ENCODE peak calls at places on chromosomes 13 and 19, in ten cellular contexts. Q is Calu3; J is NCI-H1105; C is H9; N is activated naive CD4-positive, alpha-beta T cell treated with Interleukin-2 at 50 U/mL for 16 hours; S is Daoy; U is globus pallidus; V is SW 1271; Z is T-helper 1 cell; O is amygdala. M is an unnamed sample.
A peak's percentile ranks its signal among the peaks of the same experiment; 100 is the strongest.

GRCh38 chr19:47776568-47776967 is 1.9 kb upstream of the SELENOW start:
- DNase-seq in Q (peak; percentile 39), J (peak; percentile 93), C (no peak), N (no peak), S (peak; percentile 41), U (peak; percentile 67), V (peak; percentile 7), Z (no peak), O (no peak), M (no peak)

GRCh38 chr19:39199025-39199424 is 2.3 kb downstream of the NCCRP1 start:
- DNase-seq in Q (no peak), J (no peak), C (peak; percentile 61), N (no peak), S (peak; percentile 64), U (peak; percentile 75), V (no peak), Z (no peak), O (peak; percentile 2), M (no peak)

GRCh38 chr19:28358604-28359003 is 854.3 kb downstream of the UQCRFS1 start:
- DNase-seq in Q (no peak), J (peak; percentile 48), C (no peak), N (no peak), S (peak; percentile 42), U (no peak), V (no peak), Z (no peak), O (no peak), M (no peak)

GRCh38 chr13:58018020-58018419 is 386.5 kb downstream of the PCDH17 start:
- DNase-seq in Q (no peak), J (no peak), C (no peak), N (no peak), S (no peak), U (no peak), V (no peak), Z (no peak), O (no peak), M (no peak)

GRCh38 chr13:96373597-96373996 is 283.7 kb downstream of the HS6ST3 start:
- DNase-seq in Q (no peak), J (no peak), C (no peak), N (no peak), S (no peak), U (no peak), V (no peak), Z (no peak), O (no peak), M (no peak)

GRCh38 chr13:50576156-50576555 is 267.3 kb downstream of the DLEU7 start:
- DNase-seq in Q (no peak), J (peak; percentile 84), C (no peak), N (no peak), S (peak; percentile 14), U (no peak), V (no peak), Z (no peak), O (no peak), M (no peak)

GRCh38 chr19:48390188-48391099 is 907 bp downstream of the KDELR1 start:
- DNase-seq in Q (peak; percentile 82), J (peak; percentile 39), C (peak; percentile 65), N (peak; percentile 67), S (peak; percentile 75), U (peak; percentile 38), V (peak; percentile 25), Z (peak; percentile 67), O (peak; percentile 51), M (peak; percentile 69)

GRCh38 chr13:100734194-100734720 is 59.7 kb upstream of the TMTC4 start:
- DNase-seq in Q (no peak), J (no peak), C (no peak), N (no peak), S (no peak), U (no peak), V (no peak), Z (no peak), O (no peak), M (no peak)

GRCh38 chr19:45769821-45770191 is 754 bp upstream of the SIX5 start:
- DNase-seq in Q (peak; percentile 41), J (peak; percentile 38), C (no peak), N (peak; percentile 60), S (no peak), U (peak; percentile 74), V (no peak), Z (peak; percentile 75), O (peak; percentile 81), M (peak; percentile 69)

GRCh38 chr19:1668339-1669123 is 16.1 kb upstream of the TCF3 start:
- DNase-seq in Q (peak; percentile 26), J (no peak), C (no peak), N (no peak), S (peak; percentile 46), U (no peak), V (no peak), Z (no peak), O (no peak), M (no peak)

GRCh38 chr13:26024558-26024957 is 27.3 kb downstream of the SHISA2 start:
- DNase-seq in Q (no peak), J (no peak), C (no peak), N (no peak), S (peak; percentile 50), U (no peak), V (no peak), Z (no peak), O (no peak), M (no peak)

GRCh38 chr19:45515807-45516401 is 8.6 kb downstream of the VASP start:
- DNase-seq in Q (no peak), J (no peak), C (no peak), N (no peak), S (no peak), U (no peak), V (no peak), Z (no peak), O (no peak), M (no peak)

GRCh38 chr19:31882709-31883108 is 462.7 kb upstream of the ZNF507 start:
- DNase-seq in Q (no peak), J (no peak), C (no peak), N (no peak), S (peak; percentile 28), U (no peak), V (no peak), Z (no peak), O (no peak), M (no peak)

GRCh38 chr13:46804391-46804815 is 7.4 kb upstream of the ESD start:
- DNase-seq in Q (peak; percentile 13), J (no peak), C (no peak), N (no peak), S (peak; percentile 86), U (no peak), V (peak; percentile 85), Z (no peak), O (no peak), M (no peak)

GRCh38 chr13:109224033-109224432 is 562.4 kb downstream of the IRS2 start:
- DNase-seq in Q (no peak), J (no peak), C (no peak), N (no peak), S (no peak), U (no peak), V (no peak), Z (no peak), O (no peak), M (no peak)

GRCh38 chr13:110625771-110626321 is 10.5 kb downstream of the NAXD start:
- DNase-seq in Q (no peak), J (no peak), C (no peak), N (no peak), S (no peak), U (no peak), V (no peak), Z (no peak), O (no peak), M (no peak)

GRCh38 chr19:29858000-29858596 is 46.3 kb downstream of the CCNE1 start:
- DNase-seq in Q (peak; percentile 67), J (peak; percentile 48), C (peak; percentile 84), N (peak; percentile 37), S (peak; percentile 52), U (no peak), V (peak; percentile 7), Z (peak; percentile 51), O (no peak), M (peak; percentile 8)

GRCh38 chr19:6700586-6701316 is 19.7 kb downstream of the C3 start:
- DNase-seq in Q (no peak), J (no peak), C (no peak), N (no peak), S (no peak), U (no peak), V (no peak), Z (no peak), O (no peak), M (no peak)